ENCODE peak calls at places on chromosome 18, in nine cellular contexts. D is AG04449, L is GM23248, Q is AG09309, R is left ventricle myocardium inferior, U is choroid plexus epithelial cell, K is astrocyte of the spinal cord, J is right atrium auricular region, V is pancreas. S is an unnamed sample.

GRCh38 chr18:6004683-6005082 is 109.4 kb upstream of the TMEM200C start:
- DNase-seq in K (no peak), V (no peak), L (no peak), Q (no peak), J (no peak), R (no peak), D (no peak), U (no peak), S (no peak)

GRCh38 chr18:31857516-31858106 is 85.3 kb downstream of the TRAPPC8 start:
- DNase-seq in K (no peak), J (no peak), R (no peak), L (no peak), D (no peak), U (no peak), Q (no peak), V (no peak), S (no peak)

GRCh38 chr18:80252136-80252535 is 4.8 kb upstream of the PARD6G start:
- DNase-seq in D (no peak), Q (no peak), J (no peak), K (peak), V (no peak), U (peak), R (no peak), L (peak), S (peak)

GRCh38 chr18:47184419-47185050 is 8.4 kb upstream of the IER3IP1 start:
- DNase-seq in L (peak), D (no peak), V (peak), U (peak), Q (peak), J (no peak), R (no peak), K (no peak), S (peak)

GRCh38 chr18:8428951-8429350 is 180.3 kb upstream of the RAB12 start:
- DNase-seq in D (no peak), V (no peak), J (no peak), L (no peak), U (no peak), Q (no peak), K (no peak), R (no peak), S (no peak)

GRCh38 chr18:45255142-45255890 is 360.0 kb upstream of the SLC14A2 start:
- DNase-seq in Q (peak), L (peak), V (no peak), R (no peak), U (peak), D (peak), J (peak), K (peak), S (peak)

GRCh38 chr18:46555724-46556123 is 101.3 kb downstream of the LOXHD1 start:
- DNase-seq in D (no peak), Q (no peak), L (peak), V (no peak), R (peak), J (no peak), K (no peak), U (peak), S (peak)

GRCh38 chr18:44700652-44701051 is 20.0 kb downstream of the SETBP1 start:
- DNase-seq in L (peak), U (peak), D (no peak), R (no peak), K (peak), J (no peak), V (no peak), Q (no peak), S (peak)

GRCh38 chr18:47932603-47933002 is 2.1 kb upstream of the SMAD2 start:
- DNase-seq in Q (no peak), J (no peak), K (no peak), U (no peak), L (no peak), D (no peak), V (no peak), R (no peak), S (no peak)

GRCh38 chr18:9712130-9712577 is 4.1 kb downstream of the RAB31 start:
- DNase-seq in R (no peak), Q (no peak), U (no peak), L (no peak), K (no peak), V (no peak), J (peak), D (no peak), S (no peak)
- H3K4me3 ChIP-seq in R (no peak), Q (no peak), U (no peak), L (no peak), K (no peak), V (no peak), J (no peak), D (no peak), S (no peak)

GRCh38 chr18:58653814-58654509 is 17.3 kb upstream of the MALT1 start:
- DNase-seq in V (no peak), U (peak), D (no peak), J (no peak), L (no peak), K (peak), R (no peak), Q (no peak), S (no peak)

GRCh38 chr18:58657494-58657893 is 13.8 kb upstream of the MALT1 start:
- DNase-seq in U (no peak), R (no peak), K (no peak), V (no peak), D (no peak), L (no peak), J (no peak), Q (no peak), S (no peak)

GRCh38 chr18:58659691-58660090 is 11.6 kb upstream of the MALT1 start:
- DNase-seq in Q (no peak), L (no peak), J (no peak), D (no peak), R (no peak), V (no peak), U (no peak), K (no peak), S (no peak)

GRCh38 chr18:58654896-58655614 is 16.2 kb upstream of the MALT1 start:
- DNase-seq in K (no peak), U (no peak), Q (no peak), L (no peak), D (no peak), V (no peak), J (no peak), R (no peak), S (no peak)

GRCh38 chr18:58657081-58657480 is 14.2 kb upstream of the MALT1 start:
- DNase-seq in L (no peak), U (no peak), V (no peak), R (no peak), D (no peak), K (no peak), Q (no peak), J (no peak), S (no peak)
- H3K4me3 ChIP-seq in L (no peak), U (no peak), V (no peak), R (no peak), D (no peak), K (no peak), Q (no peak), J (no peak), S (no peak)

GRCh38 chr18:22974707-22975106 is 41.6 kb downstream of the RBBP8 start:
- DNase-seq in Q (no peak), L (no peak), R (no peak), J (no peak), V (no peak), D (no peak), K (no peak), U (no peak), S (no peak)
- H3K4me3 ChIP-seq in Q (no peak), L (no peak), R (no peak), J (no peak), V (no peak), D (no peak), K (no peak), U (no peak), S (no peak)

DNA sequence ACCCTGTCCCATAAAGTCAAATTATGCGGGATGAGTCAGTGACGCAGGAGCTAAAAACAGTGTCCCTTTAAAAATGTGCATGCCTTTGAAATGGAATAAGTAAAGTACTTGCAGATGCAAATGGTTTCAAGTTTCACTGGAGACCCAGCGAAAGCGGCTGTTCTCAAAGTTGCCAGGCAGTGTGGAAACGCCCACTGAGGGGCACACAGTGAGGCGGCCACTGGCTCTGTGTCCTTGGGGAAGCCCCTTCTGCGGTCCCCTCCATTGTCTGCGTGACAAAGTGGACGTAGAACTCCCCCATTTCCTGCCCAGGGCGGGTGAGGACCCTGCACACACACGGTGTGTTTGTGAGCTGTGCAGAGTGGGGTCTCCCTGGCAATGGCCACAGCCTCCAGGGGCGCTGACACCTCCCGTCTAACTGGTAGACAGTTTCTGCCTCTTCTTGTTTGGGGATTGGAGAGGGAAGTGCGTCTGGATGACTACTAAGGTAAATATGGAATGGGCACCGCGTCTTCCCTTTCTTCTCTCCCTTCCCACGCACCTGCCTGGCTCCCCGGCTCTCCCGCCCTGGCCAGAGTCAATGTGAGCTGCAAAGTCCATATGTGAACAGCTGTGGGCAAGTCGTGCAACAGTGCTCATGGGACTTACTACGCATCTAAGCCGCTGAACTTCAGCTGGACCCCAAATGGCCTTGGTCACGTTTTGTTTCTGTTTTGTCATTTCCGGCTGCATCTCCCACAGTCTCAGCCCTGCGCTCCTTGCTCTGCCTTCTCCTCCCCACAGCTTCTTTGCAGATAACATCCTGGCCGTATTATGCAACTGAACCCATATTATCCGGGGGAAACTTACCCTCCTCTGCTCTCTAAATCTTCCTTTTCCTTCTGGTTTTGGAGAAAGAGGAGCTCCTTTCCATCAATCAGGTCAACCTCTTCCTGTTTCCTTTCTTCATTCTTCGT is 33.7 kb upstream of the ZNF516 start:
- DNase-seq in V (peak), J (no peak), R (no peak), D (no peak), U (peak), K (peak), Q (no peak), L (peak), S (peak)
- H3K4me3 ChIP-seq in V (peak), J (peak), R (peak), D (peak), U (peak), K (peak), Q (peak), L (peak), S (peak)

GRCh38 chr18:64273724-64274123 is 124.8 kb upstream of the LINC00305 start:
- DNase-seq in J (no peak), U (no peak), R (no peak), Q (no peak), V (no peak), D (no peak), K (no peak), L (no peak), S (no peak)
- H3K4me3 ChIP-seq in J (no peak), U (no peak), R (no peak), Q (no peak), V (no peak), D (no peak), K (no peak), L (no peak), S (no peak)

GRCh38 chr18:76453057-76453561 is 41.9 kb downstream of the ZNF516 start:
- DNase-seq in L (no peak), D (no peak), Q (no peak), K (no peak), R (no peak), U (no peak), V (no peak), J (no peak), S (no peak)
- H3K4me3 ChIP-seq in L (no peak), D (no peak), Q (no peak), K (no peak), R (no peak), U (no peak), V (no peak), J (no peak), S (no peak)